ENCODE peak calls at places on chromosomes 7 and 10, in eight cellular contexts. B is psoas muscle, J is H1, K is heart left ventricle, V is RWPE2, I is choroid plexus epithelial cell, X is transverse colon, N is GM12865. S is an unnamed sample.

GRCh38 chr7:29102554-29103151 is 43.7 kb downstream of the CPVL start:
- DNase-seq in B (peak), J (peak), K (peak), V (no peak), I (peak), X (peak), N (peak), S (peak)

GRCh38 chr10:6423413-6424170 is 156.5 kb downstream of the PRKCQ start:
- DNase-seq in B (no peak), J (no peak), K (no peak), V (no peak), I (no peak), X (no peak), N (no peak), S (no peak)

GRCh38 chr10:115921795-115922194 is 351.2 kb downstream of the GFRA1 start:
- DNase-seq in B (no peak), J (no peak), K (no peak), V (no peak), I (no peak), X (no peak), N (no peak), S (no peak)

GRCh38 chr10:71864861-71865473 is 13.9 kb upstream of the PSAP start:
- DNase-seq in B (no peak), J (no peak), K (no peak), V (peak), I (peak), X (no peak), N (no peak), S (peak)

GRCh38 chr10:117686606-117687005 is 144.1 kb downstream of the EMX2 start:
- DNase-seq in B (no peak), J (no peak), K (no peak), V (no peak), I (no peak), X (no peak), N (no peak), S (no peak)

GRCh38 chr7:87702326-87702725 is 74.1 kb downstream of the RUNDC3B start:
- DNase-seq in B (no peak), J (no peak), K (no peak), V (peak), I (peak), X (no peak), N (no peak), S (peak)

GRCh38 chr10:124600051-124600880 is 138.6 kb downstream of the LHPP start:
- DNase-seq in B (peak), J (no peak), K (no peak), V (no peak), I (no peak), X (no peak), N (no peak), S (no peak)

GRCh38 chr10:101536800-101537199 is 51.3 kb downstream of the POLL start:
- DNase-seq in B (no peak), J (no peak), K (no peak), V (no peak), I (peak), X (no peak), N (peak), S (peak)

GRCh38 chr10:114930320-114930719 is 7.7 kb upstream of the TRUB1 start:
- DNase-seq in B (no peak), J (no peak), K (no peak), V (no peak), I (no peak), X (no peak), N (no peak), S (no peak)

GRCh38 chr10:15072358-15072757 is 16.2 kb downstream of the ACBD7 start:
- DNase-seq in B (no peak), J (no peak), K (no peak), V (no peak), I (no peak), X (no peak), N (no peak), S (no peak)

GRCh38 chr10:77881636-77882035 is 44.9 kb downstream of the DLG5 start:
- DNase-seq in B (peak), J (no peak), K (no peak), V (no peak), I (no peak), X (no peak), N (no peak), S (no peak)

GRCh38 chr7:4791738-4792536 is 16.5 kb downstream of the AP5Z1 start:
- DNase-seq in B (peak), J (peak), K (peak), V (no peak), I (peak), X (peak), N (peak), S (peak)

GRCh38 chr10:5089869-5090268 is 4.3 kb upstream of the AKR1C3 start:
- DNase-seq in B (no peak), J (no peak), K (no peak), V (no peak), I (peak), X (no peak), N (peak), S (peak)

GRCh38 chr7:112882022-112882421 is 91.8 kb upstream of the TMEM168 start:
- DNase-seq in B (no peak), J (no peak), K (no peak), V (no peak), I (no peak), X (no peak), N (no peak), S (no peak)

GRCh38 chr10:22646291-22646926 is 68.0 kb downstream of the PIP4K2A start:
- DNase-seq in B (no peak), J (no peak), K (no peak), V (no peak), I (peak), X (no peak), N (peak), S (no peak)

GRCh38 chr10:102230861-102231356 is 4.8 kb downstream of the ELOVL3 start:
- DNase-seq in B (peak), J (peak), K (no peak), V (no peak), I (peak), X (peak), N (peak), S (peak)

GRCh38 chr7:92769844-92770243 is 66.5 kb downstream of the CDK6 start:
- DNase-seq in B (no peak), J (no peak), K (no peak), V (no peak), I (no peak), X (no peak), N (no peak), S (no peak)

DNA sequence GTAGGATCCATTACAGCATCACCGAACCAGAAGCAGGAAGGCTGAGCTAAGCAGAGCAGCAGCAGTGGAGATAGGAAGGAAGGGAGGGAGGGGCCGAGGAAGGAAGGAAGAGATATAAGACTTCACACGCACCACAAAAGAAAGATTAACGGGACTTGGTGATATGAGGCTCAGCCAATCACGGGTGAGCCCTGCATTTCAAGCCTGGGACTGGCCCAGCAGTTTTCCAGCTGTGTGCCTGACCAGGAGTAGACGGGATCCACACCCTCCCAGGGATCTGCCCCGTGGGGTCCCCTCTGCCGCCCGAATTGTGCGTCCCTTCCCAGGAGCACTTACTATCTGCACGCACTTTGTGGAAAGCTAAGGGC is 16.2 kb downstream of the ATG9B start:
- DNase-seq in B (no peak), J (no peak), K (peak), V (no peak), I (peak), X (no peak), N (no peak), S (peak)
- H3K4me3 ChIP-seq in B (no peak), J (no peak), K (peak), V (peak), I (no peak), X (peak), N (no peak), S (peak)

GRCh38 chr10:91163269-91163708 is 57.2 kb upstream of the PCGF5 start:
- DNase-seq in B (peak), J (peak), K (peak), V (peak), I (peak), X (peak), N (peak), S (peak)
- H3K4me3 ChIP-seq in B (peak), J (peak), K (peak), V (peak), I (peak), X (peak), N (peak), S (peak)

GRCh38 chr7:106612432-106612831 is 48.5 kb downstream of the CCDC71L start:
- DNase-seq in B (no peak), J (no peak), K (no peak), V (no peak), I (no peak), X (no peak), N (no peak), S (no peak)

GRCh38 chr7:106613279-106613678 is 47.7 kb downstream of the CCDC71L start:
- DNase-seq in B (no peak), J (no peak), K (no peak), V (no peak), I (no peak), X (no peak), N (no peak), S (no peak)

GRCh38 chr7:106615808-106616691 is 44.9 kb downstream of the CCDC71L start:
- DNase-seq in B (no peak), J (no peak), K (no peak), V (no peak), I (no peak), X (no peak), N (no peak), S (peak)

GRCh38 chr7:106614751-106615150 is 46.2 kb downstream of the CCDC71L start:
- DNase-seq in B (no peak), J (no peak), K (no peak), V (no peak), I (no peak), X (no peak), N (no peak), S (no peak)

GRCh38 chr7:106613861-106614560 is 46.9 kb downstream of the CCDC71L start:
- DNase-seq in B (no peak), J (no peak), K (no peak), V (no peak), I (peak), X (no peak), N (no peak), S (peak)
- H3K4me3 ChIP-seq in B (no peak), J (no peak), K (no peak), V (no peak), I (no peak), X (no peak), N (no peak), S (no peak)

GRCh38 chr10:56763090-56763489 is 402.0 kb upstream of the ZWINT start:
- DNase-seq in B (no peak), J (no peak), K (no peak), V (no peak), I (no peak), X (no peak), N (no peak), S (no peak)
- H3K4me3 ChIP-seq in B (no peak), J (no peak), K (no peak), V (no peak), I (no peak), X (no peak), N (no peak), S (no peak)

GRCh38 chr7:17234398-17235021 is 63.9 kb upstream of the AHR start:
- DNase-seq in B (no peak), J (no peak), K (peak), V (no peak), I (peak), X (peak), N (peak), S (peak)
- H3K4me3 ChIP-seq in B (no peak), J (no peak), K (no peak), V (no peak), I (no peak), X (no peak), N (peak), S (no peak)

GRCh38 chr10:80186364-80187012 is 18.8 kb downstream of the ANXA11 start:
- DNase-seq in B (peak), J (no peak), K (peak), V (no peak), I (no peak), X (no peak), N (no peak), S (no peak)

GRCh38 chr10:80188713-80189112 is 16.6 kb downstream of the ANXA11 start:
- DNase-seq in B (peak), J (no peak), K (no peak), V (no peak), I (no peak), X (no peak), N (no peak), S (no peak)

GRCh38 chr10:80185522-80186299 is 19.6 kb downstream of the ANXA11 start:
- DNase-seq in B (no peak), J (no peak), K (no peak), V (no peak), I (no peak), X (no peak), N (no peak), S (no peak)

GRCh38 chr10:80187465-80188409 is 17.6 kb downstream of the ANXA11 start:
- DNase-seq in B (peak), J (no peak), K (no peak), V (no peak), I (no peak), X (peak), N (peak), S (no peak)

DNA sequence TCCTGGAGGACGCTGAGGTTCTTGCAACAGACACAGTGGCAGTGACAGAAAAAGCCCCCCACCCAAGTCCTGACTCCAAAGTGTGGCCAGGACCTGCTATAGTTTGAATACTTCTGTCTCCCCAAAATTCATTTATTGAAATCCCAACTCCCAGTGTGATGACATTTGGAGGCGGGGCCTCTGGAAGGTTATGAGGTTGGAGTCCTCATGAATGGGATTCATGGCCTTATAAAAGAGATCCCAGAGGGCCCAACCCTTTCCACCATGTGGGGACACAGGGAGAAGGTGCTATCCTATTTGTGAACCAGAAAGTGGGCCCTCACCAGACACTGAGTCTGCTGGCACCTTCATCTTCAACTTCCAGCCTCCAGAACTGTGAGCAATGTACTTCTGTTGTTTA is 18.3 kb downstream of the ANXA11 start:
- DNase-seq in B (no peak), J (no peak), K (no peak), V (no peak), I (no peak), X (no peak), N (no peak), S (no peak)
- H3K4me3 ChIP-seq in B (no peak), J (no peak), K (no peak), V (no peak), I (no peak), X (no peak), N (no peak), S (no peak)

DNA sequence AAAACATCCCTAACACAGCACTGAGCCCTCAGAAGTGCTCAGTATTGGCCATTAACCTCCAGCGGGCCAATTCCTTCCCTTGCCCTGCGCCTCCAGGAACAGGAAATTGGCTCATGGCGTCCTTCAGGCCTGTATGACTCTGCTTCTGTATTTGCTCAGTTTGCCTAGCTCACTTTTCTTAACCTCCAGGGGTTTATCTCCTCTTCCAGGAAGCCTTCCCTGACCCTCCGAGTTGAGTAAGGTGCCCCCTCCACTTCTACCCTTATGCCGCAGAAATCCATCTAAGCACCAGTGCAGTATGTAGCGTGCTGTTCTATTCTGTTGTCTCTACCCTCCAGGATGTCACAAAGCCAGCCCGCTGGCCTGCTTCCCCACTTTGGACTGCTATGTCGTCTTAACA is 1.1 kb upstream of the SFXN4 start:
- DNase-seq in B (no peak), J (no peak), K (no peak), V (no peak), I (no peak), X (no peak), N (no peak), S (no peak)
- H3K4me3 ChIP-seq in B (peak), J (no peak), K (no peak), V (no peak), I (no peak), X (no peak), N (no peak), S (no peak)

GRCh38 chr10:128009357-128009756 is 102.5 kb downstream of the PTPRE start:
- DNase-seq in B (no peak), J (no peak), K (no peak), V (no peak), I (no peak), X (no peak), N (no peak), S (no peak)

GRCh38 chr10:128013626-128014025 is 106.7 kb downstream of the PTPRE start:
- DNase-seq in B (no peak), J (no peak), K (no peak), V (no peak), I (no peak), X (no peak), N (peak), S (no peak)

GRCh38 chr10:128008521-128009250 is 101.8 kb downstream of the PTPRE start:
- DNase-seq in B (no peak), J (no peak), K (no peak), V (no peak), I (no peak), X (no peak), N (no peak), S (no peak)

GRCh38 chr10:128009768-128010167 is 102.9 kb downstream of the PTPRE start:
- DNase-seq in B (no peak), J (no peak), K (no peak), V (no peak), I (peak), X (no peak), N (no peak), S (no peak)

DNA sequence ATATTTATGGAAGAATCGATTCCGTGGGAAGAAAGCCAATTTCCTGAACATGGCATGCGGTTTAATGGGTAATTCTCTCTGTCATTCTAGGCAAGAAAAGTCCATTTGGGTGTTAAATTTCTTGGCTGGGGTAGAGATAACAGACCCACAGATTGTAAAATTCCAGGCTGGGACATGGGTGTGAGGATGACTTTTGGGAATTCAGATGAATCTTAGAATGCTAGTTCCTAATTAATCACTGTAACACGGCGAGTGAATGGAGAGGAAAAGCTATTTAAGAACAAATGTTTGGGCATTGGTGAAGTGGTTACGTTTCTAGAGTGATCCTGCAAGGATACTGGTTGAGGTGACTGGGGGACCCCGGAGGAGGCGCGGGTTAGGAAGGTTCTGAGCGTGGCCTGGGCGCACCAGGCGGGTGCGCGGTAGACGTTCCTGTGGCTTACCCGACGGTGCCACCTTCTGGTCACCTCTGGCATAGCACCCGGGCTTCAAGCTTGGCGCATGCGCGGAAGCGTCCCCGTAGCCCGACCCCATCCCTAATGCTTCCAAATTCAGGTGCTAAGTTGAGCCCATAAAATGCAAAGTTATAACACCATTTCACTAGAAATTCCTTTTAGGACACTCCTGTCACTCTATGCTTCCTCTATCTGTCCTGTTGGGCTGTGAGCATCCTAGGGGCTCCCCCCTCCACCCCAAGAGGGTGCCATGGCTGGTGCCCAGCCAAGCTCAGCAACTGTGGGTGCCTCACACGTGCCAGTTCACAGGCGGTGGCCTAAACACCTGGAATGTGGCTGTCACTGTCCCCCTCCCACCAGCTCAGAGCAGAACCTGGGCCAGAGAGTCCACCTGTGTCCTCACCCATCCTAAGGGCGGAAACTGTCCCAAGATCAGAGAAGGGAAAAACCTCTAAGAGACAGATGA is 104.4 kb downstream of the PTPRE start:
- DNase-seq in B (peak), J (peak), K (peak), V (no peak), I (peak), X (peak), N (peak), S (peak)
- H3K4me3 ChIP-seq in B (no peak), J (no peak), K (no peak), V (no peak), I (peak), X (no peak), N (no peak), S (no peak)

GRCh38 chr10:26214004-26214403 is 2.6 kb upstream of the GAD2 start:
- DNase-seq in B (no peak), J (peak), K (no peak), V (no peak), I (no peak), X (no peak), N (no peak), S (no peak)
- H3K4me3 ChIP-seq in B (no peak), J (peak), K (no peak), V (no peak), I (no peak), X (no peak), N (no peak), S (no peak)

S was measured in fibroblast of pulmonary artery.